ENCODE peak calls at places on chromosomes 5 and 9, in nine cellular contexts. R is fibroblast of pulmonary artery; O is foreskin fibroblast; J is neural progenitor cell; N is AG04450; L is CD8-positive, alpha-beta T cell; Z is esophagus squamous epithelium; A is IMR-90; D is endodermal cell. V is an unnamed sample.
A peak's percentile ranks its signal among the peaks of the same experiment; 100 is the strongest.

GRCh38 chr5:39092581-39093350 is 18.6 kb upstream of the RICTOR start:
- DNase-seq in L (no peak), J (no peak), A (peak; percentile 61), O (no peak), Z (no peak), D (no peak), N (no peak), R (peak; percentile 24), V (peak; percentile 59)

GRCh38 chr9:84705128-84705527 is 35.6 kb downstream of the NTRK2 start:
- DNase-seq in D (peak; percentile 61), Z (no peak), A (no peak), J (peak; percentile 30), O (no peak), L (no peak), R (no peak), N (no peak), V (no peak)

GRCh38 chr9:98345011-98345410 is 89.6 kb upstream of the TBC1D2 start:
- DNase-seq in L (no peak), N (no peak), O (no peak), D (no peak), A (no peak), R (no peak), J (no peak), Z (no peak), V (no peak)

GRCh38 chr5:140391732-140392131 is 9.9 kb upstream of the ANKHD1 start:
- DNase-seq in N (no peak), L (no peak), R (no peak), Z (no peak), J (no peak), O (no peak), A (no peak), D (no peak), V (no peak)

GRCh38 chr9:136323420-136323819 is 3.9 kb upstream of the GPSM1 start:
- DNase-seq in J (no peak), L (no peak), D (no peak), N (no peak), O (no peak), A (no peak), R (no peak), Z (no peak), V (no peak)

GRCh38 chr5:167653645-167654106 is 637.8 kb upstream of the WWC1 start:
- DNase-seq in R (peak; percentile 45), Z (no peak), N (no peak), O (no peak), A (peak; percentile 30), J (no peak), L (no peak), D (no peak), V (no peak)

GRCh38 chr9:7172445-7173115 is 414.8 kb downstream of the KDM4C start:
- DNase-seq in L (no peak), D (no peak), R (peak; percentile 18), J (no peak), Z (no peak), A (peak; percentile 63), N (no peak), O (peak; percentile 53), V (peak; percentile 55)

GRCh38 chr5:135147294-135148090 is 113.5 kb upstream of the PITX1 start:
- DNase-seq in D (no peak), O (no peak), L (no peak), Z (no peak), R (no peak), A (no peak), J (no peak), N (no peak), V (no peak)

GRCh38 chr5:168992687-168993086 is 308.3 kb downstream of the SLIT3 start:
- DNase-seq in O (no peak), J (peak; percentile 59), L (no peak), Z (no peak), D (peak; percentile 74), N (no peak), R (no peak), A (no peak), V (no peak)

GRCh38 chr9:16637938-16638337 is 232.5 kb downstream of the BNC2 start:
- DNase-seq in R (no peak), O (no peak), D (no peak), Z (no peak), N (no peak), L (no peak), A (peak; percentile 36), J (no peak), V (peak; percentile 58)
- TF ChIP-seq CTCF in R (no peak), O (no peak), D (no peak), Z (no peak), N (no peak), L (no peak), A (no peak), J (no peak), V (no peak)

GRCh38 chr5:6591671-6592288 is 41.1 kb downstream of the NSUN2 start:
- DNase-seq in D (peak; percentile 35), R (no peak), L (no peak), J (no peak), O (no peak), A (no peak), N (no peak), Z (no peak), V (no peak)
- TF ChIP-seq CTCF in D (no peak), R (no peak), L (no peak), J (no peak), O (no peak), A (no peak), N (no peak), Z (no peak), V (no peak)

GRCh38 chr5:122029818-122030217 is 48.2 kb downstream of the LOX start:
- DNase-seq in Z (no peak), O (no peak), L (no peak), N (no peak), A (no peak), R (no peak), J (no peak), D (no peak), V (no peak)

GRCh38 chr5:122035913-122036312 is 42.1 kb downstream of the LOX start:
- DNase-seq in L (no peak), N (no peak), J (no peak), A (no peak), D (no peak), O (no peak), Z (no peak), R (no peak), V (no peak)

DNA sequence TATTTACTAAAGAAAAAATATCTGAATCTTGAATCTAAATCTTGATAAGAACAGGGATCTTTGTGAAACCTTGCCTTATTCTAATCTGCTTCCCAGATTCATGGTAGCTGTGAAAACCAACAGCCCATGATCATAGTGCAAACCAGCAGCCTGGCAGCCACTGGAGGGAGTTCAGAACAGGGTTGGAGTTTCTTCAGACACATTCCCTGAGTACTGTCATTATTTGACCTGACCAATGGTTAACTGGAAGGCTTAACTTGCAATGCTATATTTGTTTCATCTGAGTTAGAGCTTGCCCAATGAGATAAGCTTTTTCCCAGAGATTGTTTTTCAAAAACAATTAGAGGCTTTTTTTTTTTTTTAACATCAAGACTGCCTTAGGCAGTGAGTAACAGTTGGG is 47.8 kb downstream of the LOX start:
- DNase-seq in A (no peak), Z (no peak), L (no peak), J (peak; percentile 3), N (no peak), R (peak; percentile 23), O (no peak), D (peak; percentile 55), V (no peak)
- TF ChIP-seq CTCF in A (no peak), Z (no peak), L (no peak), J (peak; percentile 11), N (peak; percentile 11), R (peak; percentile 13), O (no peak), D (peak; percentile 67), V (no peak)

GRCh38 chr5:53038196-53038847 is 49.2 kb downstream of the ITGA2 start:
- DNase-seq in J (no peak), D (no peak), N (no peak), Z (no peak), A (no peak), O (no peak), R (no peak), L (no peak), V (no peak)

GRCh38 chr5:53032188-53032587 is 43.0 kb downstream of the ITGA2 start:
- DNase-seq in R (no peak), Z (no peak), D (no peak), O (no peak), A (no peak), J (no peak), L (no peak), N (no peak), V (no peak)

GRCh38 chr5:53034832-53035231 is 45.7 kb downstream of the ITGA2 start:
- DNase-seq in N (no peak), R (no peak), Z (no peak), L (no peak), A (no peak), J (no peak), D (no peak), O (no peak), V (no peak)

GRCh38 chr5:53037141-53037859 is 48.1 kb downstream of the ITGA2 start:
- DNase-seq in Z (no peak), D (no peak), J (no peak), N (no peak), L (no peak), A (peak; percentile 78), O (peak; percentile 95), R (peak; percentile 83), V (peak; percentile 91)

DNA sequence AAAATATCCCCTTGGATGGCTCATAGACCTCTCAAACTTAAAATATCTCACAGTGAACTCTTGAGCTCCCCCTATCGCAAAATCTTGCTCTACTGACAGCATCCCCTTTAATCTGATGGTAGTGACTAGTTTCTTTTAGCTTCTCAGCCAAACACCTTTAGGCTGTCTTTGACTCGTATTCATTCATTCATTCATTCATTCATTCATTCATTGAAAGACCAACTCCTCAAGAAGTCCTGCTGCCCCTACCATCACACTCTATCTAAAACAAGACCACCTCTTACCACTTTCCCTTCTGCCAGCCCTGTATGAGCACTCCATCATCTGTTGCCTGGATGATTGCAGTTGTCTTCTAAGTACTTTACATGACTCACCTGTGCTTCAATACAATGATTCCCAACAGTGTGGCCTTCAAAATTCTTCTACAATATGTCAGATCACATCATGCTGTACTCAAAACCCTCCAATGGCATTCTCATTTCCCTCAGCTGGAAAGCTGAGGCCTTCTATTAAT is 46.8 kb downstream of the ITGA2 start:
- DNase-seq in J (peak; percentile 44), R (peak; percentile 35), D (peak; percentile 56), Z (no peak), N (no peak), O (no peak), A (peak; percentile 66), L (no peak), V (peak; percentile 39)
- TF ChIP-seq CTCF in J (peak; percentile 65), R (peak; percentile 31), D (peak; percentile 78), Z (no peak), N (peak; percentile 49), O (peak; percentile 35), A (peak; percentile 35), L (peak; percentile 19), V (peak; percentile 12)

GRCh38 chr5:159548517-159548916 is 218.2 kb upstream of the IL12B start:
- DNase-seq in L (no peak), D (no peak), O (peak; percentile 18), N (no peak), R (no peak), A (no peak), J (no peak), Z (no peak), V (no peak)
- TF ChIP-seq CTCF in L (no peak), D (no peak), O (no peak), N (no peak), R (no peak), A (no peak), J (no peak), Z (peak; percentile 13), V (no peak)